ENCODE peak calls at places on chromosomes 3 and 15, in four cellular contexts. One of them, this sample, is unnamed.

GRCh38 chr3:152623286-152623685 is 211.6 kb upstream of the P2RY1 start:
- DNase-seq in right atrium auricular region: no peak
- DNase-seq in AG04449: no peak
- DNase-seq in IMR-90: no peak
- DNase-seq in this sample: no peak

GRCh38 chr3:23402728-23403505 is 199.8 kb downstream of the UBE2E2 start:
- DNase-seq in right atrium auricular region: no peak
- DNase-seq in IMR-90: no peak
- DNase-seq in AG04449: no peak
- DNase-seq in this sample: no peak

GRCh38 chr3:194089357-194090177 is 46.4 kb upstream of the HES1 start:
- DNase-seq in IMR-90: peak; percentile 97
- DNase-seq in right atrium auricular region: peak; percentile 87
- DNase-seq in AG04449: peak; percentile 99
- DNase-seq in this sample: peak; percentile 100

GRCh38 chr3:192851821-192852352 is 65.8 kb downstream of the MB21D2 start:
- DNase-seq in right atrium auricular region: peak; percentile 72
- DNase-seq in IMR-90: peak; percentile 42
- DNase-seq in AG04449: no peak
- DNase-seq in this sample: no peak

GRCh38 chr15:71883447-71883846 is 73.1 kb downstream of the NR2E3 start:
- DNase-seq in IMR-90: no peak
- DNase-seq in AG04449: no peak
- DNase-seq in right atrium auricular region: no peak
- DNase-seq in this sample: no peak

GRCh38 chr3:33299395-33300081 is 22.3 kb downstream of the FBXL2 start:
- DNase-seq in AG04449: peak; percentile 61
- DNase-seq in right atrium auricular region: no peak
- DNase-seq in IMR-90: peak; percentile 76
- DNase-seq in this sample: peak; percentile 73

GRCh38 chr3:177338697-177339219 is 141.5 kb upstream of the TBL1XR1 start:
- DNase-seq in AG04449: no peak
- DNase-seq in right atrium auricular region: no peak
- DNase-seq in IMR-90: peak; percentile 65
- DNase-seq in this sample: no peak

GRCh38 chr3:43616034-43616433 is 5.8 kb downstream of the ANO10 start:
- DNase-seq in IMR-90: no peak
- DNase-seq in AG04449: no peak
- DNase-seq in right atrium auricular region: no peak
- DNase-seq in this sample: no peak

GRCh38 chr3:187360523-187361060 is 7.6 kb upstream of the RTP4 start:
- DNase-seq in AG04449: no peak
- DNase-seq in IMR-90: no peak
- DNase-seq in right atrium auricular region: no peak
- DNase-seq in this sample: no peak

GRCh38 chr15:80890341-80890972 is 99.2 kb downstream of the MESD start:
- DNase-seq in IMR-90: peak; percentile 42
- DNase-seq in AG04449: no peak
- DNase-seq in right atrium auricular region: no peak
- DNase-seq in this sample: no peak

GRCh38 chr3:46667061-46667621 is 26.3 kb downstream of the ALS2CL start:
- DNase-seq in AG04449: no peak
- DNase-seq in right atrium auricular region: no peak
- DNase-seq in IMR-90: no peak
- DNase-seq in this sample: no peak

GRCh38 chr3:181729071-181729915 is 17.6 kb downstream of the SOX2 start:
- DNase-seq in right atrium auricular region: no peak
- DNase-seq in IMR-90: no peak
- DNase-seq in AG04449: no peak
- DNase-seq in this sample: no peak

GRCh38 chr15:74869726-74870407 is 3.3 kb downstream of the SCAMP2 start:
- DNase-seq in AG04449: no peak
- DNase-seq in right atrium auricular region: peak; percentile 81
- DNase-seq in IMR-90: peak; percentile 39
- DNase-seq in this sample: no peak

DNA sequence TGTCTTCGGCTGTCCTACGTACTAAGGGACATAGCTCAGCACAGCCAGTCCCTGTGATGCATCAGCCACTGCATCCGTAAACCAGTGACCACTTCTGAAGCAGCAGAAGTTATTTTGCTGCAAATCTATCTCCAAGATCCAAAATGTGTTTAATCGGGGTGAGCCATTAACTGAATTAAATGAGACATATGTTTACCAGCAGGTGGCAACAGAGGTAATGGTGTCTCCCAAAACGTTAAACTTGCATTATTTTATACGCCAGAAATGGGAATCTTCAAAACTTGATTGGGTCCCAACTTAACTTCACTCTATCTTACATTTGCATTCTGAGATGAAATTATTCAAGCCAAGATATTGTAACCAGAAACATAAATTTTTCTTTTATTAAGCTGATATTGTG is 75.3 kb upstream of the BOC start:
- DNase-seq in AG04449: no peak
- DNase-seq in right atrium auricular region: no peak
- DNase-seq in IMR-90: peak; percentile 27
- DNase-seq in this sample: no peak
- TF ChIP-seq CTCF in AG04449: peak; percentile 30
- TF ChIP-seq CTCF in right atrium auricular region: peak; percentile 73
- TF ChIP-seq CTCF in IMR-90: peak; percentile 47
- TF ChIP-seq CTCF in this sample: peak; percentile 47

GRCh38 chr15:84752700-84753099 is 4.3 kb downstream of the ZNF592 start:
- DNase-seq in IMR-90: peak; percentile 50
- DNase-seq in right atrium auricular region: no peak
- DNase-seq in AG04449: no peak
- DNase-seq in this sample: no peak
- H3K4me3 ChIP-seq in IMR-90: no peak overlapping the region
- H3K4me3 ChIP-seq in right atrium auricular region: no peak overlapping the region
- H3K4me3 ChIP-seq in AG04449: no peak overlapping the region
- H3K4me3 ChIP-seq in this sample: no peak overlapping the region

GRCh38 chr15:52228928-52229327 is 37.7 kb upstream of the GNB5 start:
- DNase-seq in IMR-90: no peak
- DNase-seq in right atrium auricular region: no peak
- DNase-seq in AG04449: no peak
- DNase-seq in this sample: no peak
- TF ChIP-seq CTCF in IMR-90: no peak
- TF ChIP-seq CTCF in right atrium auricular region: no peak
- TF ChIP-seq CTCF in AG04449: no peak
- TF ChIP-seq CTCF in this sample: no peak

GRCh38 chr3:42120866-42121265 is 29.7 kb downstream of the TRAK1 start:
- DNase-seq in AG04449: no peak
- DNase-seq in right atrium auricular region: no peak
- DNase-seq in IMR-90: peak; percentile 33
- DNase-seq in this sample: no peak

GRCh38 chr3:42123824-42124500 is 32.8 kb downstream of the TRAK1 start:
- DNase-seq in AG04449: no peak
- DNase-seq in IMR-90: no peak
- DNase-seq in right atrium auricular region: no peak
- DNase-seq in this sample: no peak

GRCh38 chr3:42119558-42120355 is 28.6 kb downstream of the TRAK1 start:
- DNase-seq in IMR-90: no peak
- DNase-seq in AG04449: no peak
- DNase-seq in right atrium auricular region: no peak
- DNase-seq in this sample: no peak

GRCh38 chr3:42123012-42123581 is 31.9 kb downstream of the TRAK1 start:
- DNase-seq in AG04449: no peak
- DNase-seq in IMR-90: peak; percentile 55
- DNase-seq in right atrium auricular region: no peak
- DNase-seq in this sample: no peak

DNA sequence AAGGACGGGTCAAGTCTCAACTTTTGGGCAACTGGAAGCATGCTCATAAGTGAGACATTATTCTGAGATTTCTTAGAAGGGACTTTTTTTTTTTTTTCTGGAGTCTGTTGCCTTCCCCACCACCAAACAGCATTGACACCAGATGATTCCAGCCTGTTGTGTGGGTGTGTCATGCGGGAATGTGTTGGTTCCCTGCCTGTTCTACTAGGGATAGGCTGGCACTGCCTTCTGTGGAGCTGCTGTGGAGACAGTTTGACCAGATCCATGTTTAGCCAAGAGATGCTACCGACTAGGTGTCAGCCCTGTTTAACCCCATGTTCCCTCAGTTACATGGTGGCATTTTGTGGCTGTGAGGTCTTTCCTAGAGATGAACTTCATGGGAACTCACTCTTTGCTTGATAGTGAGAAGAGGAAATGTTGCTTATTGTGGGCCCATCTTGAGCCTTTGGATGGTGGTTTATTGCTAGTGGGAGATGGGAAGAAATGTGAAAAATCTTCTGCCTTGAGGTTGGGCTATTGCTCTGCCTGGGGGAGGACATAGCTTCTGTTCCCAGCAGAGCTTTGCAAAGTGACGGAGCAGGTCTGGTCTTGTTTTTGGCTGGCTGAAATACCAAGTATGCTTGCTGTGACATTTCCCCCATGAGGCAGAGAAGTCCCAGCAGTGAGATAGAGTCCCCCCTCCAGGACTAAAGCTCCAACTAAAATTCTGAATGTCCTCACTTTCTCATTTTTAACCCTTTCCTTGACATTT is 31.3 kb downstream of the TRAK1 start:
- DNase-seq in AG04449: no peak
- DNase-seq in IMR-90: no peak
- DNase-seq in right atrium auricular region: no peak
- DNase-seq in this sample: no peak
- H3K4me3 ChIP-seq in AG04449: no peak overlapping the region
- H3K4me3 ChIP-seq in IMR-90: no peak overlapping the region
- H3K4me3 ChIP-seq in right atrium auricular region: no peak overlapping the region
- H3K4me3 ChIP-seq in this sample: no peak overlapping the region

GRCh38 chr3:49899815-49900214 is 3.9 kb downstream of the MST1R start:
- DNase-seq in IMR-90: no peak
- DNase-seq in right atrium auricular region: no peak
- DNase-seq in AG04449: no peak
- DNase-seq in this sample: no peak
- TF ChIP-seq CTCF in IMR-90: peak; percentile 24
- TF ChIP-seq CTCF in right atrium auricular region: peak; percentile 35
- TF ChIP-seq CTCF in AG04449: no peak
- TF ChIP-seq CTCF in this sample: peak; percentile 23

DNA sequence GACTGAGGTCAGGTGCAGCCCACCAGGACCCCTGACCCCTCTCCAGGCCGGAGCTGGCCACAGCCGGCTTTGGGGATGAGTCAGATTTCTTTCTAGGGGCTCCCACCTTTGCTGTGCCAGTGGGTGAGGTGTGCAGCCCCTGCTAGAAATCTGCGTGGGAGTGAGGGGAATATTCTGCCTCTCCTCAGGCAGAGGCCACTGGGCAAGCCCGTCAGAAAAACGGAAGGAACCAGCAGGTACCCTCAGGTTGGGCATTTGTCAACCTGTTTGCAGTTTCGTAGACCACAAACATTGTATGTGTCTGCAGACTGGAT is 1.8 kb downstream of the CTDSPL start:
- DNase-seq in IMR-90: no peak
- DNase-seq in right atrium auricular region: no peak
- DNase-seq in AG04449: no peak
- DNase-seq in this sample: no peak
- H3K4me3 ChIP-seq in IMR-90: peak overlapping the region; percentile 78
- H3K4me3 ChIP-seq in right atrium auricular region: peak overlapping the region; percentile 76
- H3K4me3 ChIP-seq in AG04449: no peak overlapping the region
- H3K4me3 ChIP-seq in this sample: peak overlapping the region; percentile 92

GRCh38 chr3:115784739-115785571 is 161.6 kb downstream of the GAP43 start:
- DNase-seq in IMR-90: peak; percentile 96
- DNase-seq in AG04449: no peak
- DNase-seq in right atrium auricular region: no peak
- DNase-seq in this sample: peak; percentile 93
- TF ChIP-seq CTCF in IMR-90: no peak
- TF ChIP-seq CTCF in AG04449: no peak
- TF ChIP-seq CTCF in right atrium auricular region: no peak
- TF ChIP-seq CTCF in this sample: no peak